ENCODE peak calls at places on chromosomes 3 and 15, in ten cellular contexts. E is activated CD4-positive, alpha-beta T cell treated with anti-CD3 and anti-CD28 coated beads for 4 hours; R is CD8-positive, alpha-beta T cell; Q is effector memory CD4-positive, alpha-beta T cell; F is mesenchymal stem cell; L is iPS-NIHi11; A is stimulated activated CD4-positive, alpha-beta T cell treated with anti-CD3 and anti-CD28 coated beads, TNF-alpha, amount 100 ng/mL, for 24 hours; M is hepatocyte; V is H9; N is ACHN. Z is an unnamed sample.

GRCh38 chr3:78314327-78314726 is 1274.4 kb downstream of the ROBO2 start:
- DNase-seq in E (no peak), A (no peak), L (no peak), M (no peak), V (no peak), R (no peak), F (no peak), Q (no peak), N (no peak), Z (no peak)

GRCh38 chr15:31141792-31142191 is 40.3 kb upstream of the TRPM1 start:
- DNase-seq in M (no peak), R (no peak), Q (no peak), L (no peak), E (no peak), V (no peak), A (no peak), F (no peak), N (no peak), Z (no peak)

GRCh38 chr15:80554526-80554925 is 140.6 kb upstream of the ABHD17C start:
- DNase-seq in F (no peak), M (no peak), N (no peak), V (no peak), Q (no peak), A (no peak), E (no peak), L (no peak), R (no peak), Z (no peak)

GRCh38 chr3:184228376-184229137 is 828 bp upstream of the VWA5B2 start:
- DNase-seq in E (no peak), R (no peak), N (no peak), A (no peak), L (no peak), V (no peak), Q (no peak), F (no peak), M (no peak), Z (no peak)

GRCh38 chr3:27368831-27369607 is at the start of gene NEK10:
- DNase-seq in V (peak; percentile 97), Q (peak; percentile 87), F (peak; percentile 94), R (peak; percentile 94), E (peak; percentile 91), N (peak; percentile 90), A (peak; percentile 86), L (peak; percentile 98), M (peak; percentile 94), Z (peak; percentile 88)

GRCh38 chr3:112365636-112366035 is 32.7 kb downstream of the CD200 start:
- DNase-seq in F (no peak), E (no peak), L (no peak), A (no peak), N (no peak), M (no peak), V (no peak), Q (no peak), R (no peak), Z (no peak)

GRCh38 chr15:45604321-45604720 is 17.1 kb downstream of the BLOC1S6 start:
- DNase-seq in M (no peak), V (no peak), E (no peak), F (no peak), Q (no peak), L (no peak), A (no peak), N (no peak), R (no peak), Z (no peak)

GRCh38 chr3:11604139-11604895 is 39.4 kb downstream of the VGLL4 start:
- DNase-seq in E (no peak), L (no peak), A (no peak), R (no peak), Q (no peak), V (no peak), F (peak; percentile 86), M (peak; percentile 45), N (no peak), Z (no peak)